ENCODE peak calls at places on chromosomes 3 and 15, in nine cellular contexts. R, T, N, X, L, G, E, K and Y are unnamed samples.

GRCh38 chr3:24495334-24495994 is 814 bp upstream of the THRB start:
- ATAC-seq in R (peak), T (peak), N (no peak), X (peak), L (peak), G (peak), E (peak), K (peak), Y (peak)

GRCh38 chr3:48038971-48039481 is 22.8 kb upstream of the MAP4 start:
- ATAC-seq in R (peak), T (no peak), N (no peak), X (peak), L (peak), G (no peak), E (peak), K (peak), Y (no peak)

GRCh38 chr3:62605413-62606068 is 232.2 kb upstream of the FEZF2 start:
- ATAC-seq in R (no peak), T (no peak), N (no peak), X (no peak), L (no peak), G (no peak), E (no peak), K (no peak), Y (no peak)

GRCh38 chr15:77044228-77045042 is 26.5 kb downstream of the TSPAN3 start:
- ATAC-seq in R (peak), T (peak), N (no peak), X (peak), L (no peak), G (no peak), E (no peak), K (peak), Y (peak)

GRCh38 chr3:177802151-177802900 is 605.0 kb upstream of the TBL1XR1 start:
- ATAC-seq in R (peak), T (no peak), N (no peak), X (no peak), L (no peak), G (peak), E (no peak), K (peak), Y (no peak)

GRCh38 chr3:13461169-13462124 is 18.7 kb upstream of the HDAC11 start:
- ATAC-seq in R (peak), T (peak), N (peak), X (peak), L (peak), G (peak), E (peak), K (peak), Y (no peak)

GRCh38 chr3:186938716-186939115 is 8.4 kb downstream of the ST6GAL1 start:
- ATAC-seq in R (peak), T (peak), N (no peak), X (peak), L (no peak), G (no peak), E (no peak), K (peak), Y (no peak)

GRCh38 chr15:83762367-83762766 is 108.4 kb downstream of the ADAMTSL3 start:
- ATAC-seq in R (no peak), T (no peak), N (no peak), X (no peak), L (peak), G (no peak), E (no peak), K (no peak), Y (no peak)

GRCh38 chr3:172739462-172739861 is 11.1 kb upstream of the ECT2 start:
- ATAC-seq in R (no peak), T (no peak), N (no peak), X (no peak), L (no peak), G (no peak), E (no peak), K (no peak), Y (no peak)

GRCh38 chr15:89812126-89812846 is 2.4 kb downstream of the ANPEP start:
- ATAC-seq in R (peak), T (peak), N (no peak), X (peak), L (peak), G (peak), E (peak), K (peak), Y (peak)

GRCh38 chr3:15428539-15428938 is 1.1 kb downstream of the EAF1 start:
- ATAC-seq in R (peak), T (no peak), N (peak), X (peak), L (peak), G (peak), E (no peak), K (no peak), Y (peak)

GRCh38 chr3:192487032-192487431 is 240.3 kb downstream of the FGF12 start:
- ATAC-seq in R (no peak), T (no peak), N (no peak), X (peak), L (no peak), G (no peak), E (no peak), K (peak), Y (no peak)

GRCh38 chr3:170734043-170734736 is 135.8 kb downstream of the RPL22L1 start:
- ATAC-seq in R (no peak), T (no peak), N (no peak), X (no peak), L (no peak), G (no peak), E (no peak), K (peak), Y (no peak)

GRCh38 chr3:23249961-23250360 is 46.8 kb downstream of the UBE2E2 start:
- ATAC-seq in R (no peak), T (no peak), N (no peak), X (no peak), L (no peak), G (no peak), E (no peak), K (no peak), Y (no peak)

GRCh38 chr15:62795171-62795570 is 247.4 kb upstream of the TPM1 start:
- ATAC-seq in R (no peak), T (no peak), N (no peak), X (no peak), L (no peak), G (no peak), E (no peak), K (no peak), Y (no peak)

GRCh38 chr15:57743424-57743823 is 36.9 kb downstream of the POLR2M start:
- ATAC-seq in R (peak), T (no peak), N (no peak), X (no peak), L (peak), G (no peak), E (peak), K (no peak), Y (no peak)

GRCh38 chr3:188212308-188212969 is 58.5 kb downstream of the LPP start:
- ATAC-seq in R (peak), T (no peak), N (no peak), X (no peak), L (peak), G (peak), E (no peak), K (no peak), Y (peak)

GRCh38 chr3:25603703-25604102 is 61.0 kb downstream of the TOP2B start:
- ATAC-seq in R (peak), T (peak), N (no peak), X (peak), L (peak), G (peak), E (no peak), K (peak), Y (peak)

GRCh38 chr3:134419214-134419965 is 45.1 kb upstream of the AMOTL2 start:
- ATAC-seq in R (peak), T (no peak), N (no peak), X (peak), L (no peak), G (peak), E (peak), K (no peak), Y (no peak)

GRCh38 chr3:138381413-138381901 is 33.1 kb downstream of the MRAS start:
- ATAC-seq in R (peak), T (peak), N (no peak), X (no peak), L (no peak), G (peak), E (no peak), K (peak), Y (peak)

GRCh38 chr3:23928525-23928924 is 11.6 kb downstream of the RPL15 start:
- ATAC-seq in R (peak), T (no peak), N (no peak), X (peak), L (peak), G (peak), E (no peak), K (no peak), Y (no peak)

GRCh38 chr3:31692714-31693113 is 160.0 kb downstream of the STT3B start:
- ATAC-seq in R (no peak), T (no peak), N (no peak), X (no peak), L (no peak), G (no peak), E (no peak), K (peak), Y (no peak)

GRCh38 chr3:195855471-195856409 is 44.0 kb upstream of the MUC4 start:
- ATAC-seq in R (no peak), T (no peak), N (no peak), X (no peak), L (no peak), G (no peak), E (no peak), K (no peak), Y (no peak)

GRCh38 chr3:182936239-182936946 is 43.9 kb downstream of the DCUN1D1 start:
- ATAC-seq in R (no peak), T (peak), N (no peak), X (no peak), L (no peak), G (no peak), E (peak), K (no peak), Y (no peak)

GRCh38 chr3:183498634-183499033 is 56.9 kb downstream of the KLHL6 start:
- ATAC-seq in R (no peak), T (no peak), N (no peak), X (no peak), L (no peak), G (no peak), E (no peak), K (no peak), Y (no peak)

GRCh38 chr3:129665024-129665768 is 58.7 kb upstream of the PLXND1 start:
- ATAC-seq in R (no peak), T (peak), N (no peak), X (no peak), L (peak), G (no peak), E (peak), K (peak), Y (no peak)

GRCh38 chr3:168885028-168885427 is 778.5 kb downstream of the MECOM start:
- ATAC-seq in R (no peak), T (no peak), N (no peak), X (no peak), L (peak), G (no peak), E (no peak), K (no peak), Y (no peak)

GRCh38 chr15:39310633-39311032 is 270.2 kb upstream of the THBS1 start:
- ATAC-seq in R (no peak), T (no peak), N (no peak), X (no peak), L (no peak), G (no peak), E (no peak), K (no peak), Y (no peak)

GRCh38 chr3:138578141-138578540 is 15.9 kb downstream of the CEP70 start:
- ATAC-seq in R (peak), T (no peak), N (no peak), X (no peak), L (no peak), G (no peak), E (no peak), K (no peak), Y (no peak)

GRCh38 chr3:194548346-194549321 is 61.8 kb upstream of the ATP13A3 start:
- ATAC-seq in R (no peak), T (peak), N (no peak), X (no peak), L (no peak), G (no peak), E (peak), K (peak), Y (no peak)

GRCh38 chr3:23819599-23820360 is 14.0 kb downstream of the UBE2E1 start:
- ATAC-seq in R (no peak), T (peak), N (no peak), X (no peak), L (no peak), G (peak), E (no peak), K (no peak), Y (no peak)

GRCh38 chr3:99881121-99881524 is 63.5 kb downstream of the CMSS1 start:
- ATAC-seq in R (peak), T (peak), N (no peak), X (peak), L (no peak), G (peak), E (no peak), K (peak), Y (peak)

GRCh38 chr3:65641041-65641440 is 397.7 kb downstream of the MAGI1 start:
- ATAC-seq in R (no peak), T (no peak), N (no peak), X (no peak), L (no peak), G (no peak), E (no peak), K (no peak), Y (no peak)

GRCh38 chr3:134605506-134605905 is 45.3 kb downstream of the KY start:
- ATAC-seq in R (no peak), T (no peak), N (no peak), X (no peak), L (no peak), G (no peak), E (no peak), K (no peak), Y (no peak)

GRCh38 chr3:20055020-20055775 is 15.0 kb downstream of the KAT2B start:
- ATAC-seq in R (no peak), T (no peak), N (no peak), X (no peak), L (peak), G (peak), E (peak), K (no peak), Y (no peak)

GRCh38 chr15:49242820-49243219 is 72.8 kb downstream of the GALK2 start:
- ATAC-seq in R (peak), T (no peak), N (no peak), X (no peak), L (no peak), G (no peak), E (no peak), K (no peak), Y (no peak)

GRCh38 chr3:39404943-39405686 is 1.4 kb upstream of the RPSA start:
- ATAC-seq in R (no peak), T (no peak), N (no peak), X (no peak), L (no peak), G (no peak), E (no peak), K (no peak), Y (no peak)
- H3K4me3 ChIP-seq in R (no peak), T (no peak), N (no peak), X (no peak), L (no peak), G (no peak), E (no peak), K (no peak), Y (no peak)

GRCh38 chr3:18507333-18507732 is 82.2 kb upstream of the SATB1 start:
- ATAC-seq in R (no peak), T (no peak), N (no peak), X (no peak), L (no peak), G (no peak), E (no peak), K (no peak), Y (no peak)
- H3K4me3 ChIP-seq in R (no peak), T (no peak), N (no peak), X (no peak), L (no peak), G (no peak), E (no peak), K (no peak), Y (no peak)

GRCh38 chr3:12158387-12159226 is at the start of gene TIMP4:
- ATAC-seq in R (peak), T (peak), N (no peak), X (peak), L (peak), G (peak), E (no peak), K (peak), Y (peak)
- H3K4me3 ChIP-seq in R (peak), T (peak), N (no peak), X (peak), L (peak), G (peak), E (no peak), K (peak), Y (peak)

GRCh38 chr3:148697311-148698189 is at the start of gene AGTR1:
- ATAC-seq in R (peak), T (peak), N (no peak), X (peak), L (peak), G (peak), E (peak), K (peak), Y (peak)
- H3K4me3 ChIP-seq in R (peak), T (peak), N (no peak), X (peak), L (peak), G (peak), E (peak), K (peak), Y (peak)

GRCh38 chr3:101840066-101840465 is 9.2 kb upstream of the NFKBIZ start:
- ATAC-seq in R (no peak), T (no peak), N (no peak), X (no peak), L (no peak), G (no peak), E (no peak), K (no peak), Y (no peak)

GRCh38 chr3:101833446-101833974 is 15.8 kb upstream of the NFKBIZ start:
- ATAC-seq in R (no peak), T (no peak), N (no peak), X (peak), L (no peak), G (no peak), E (no peak), K (no peak), Y (no peak)

GRCh38 chr3:101836907-101837598 is 12.3 kb upstream of the NFKBIZ start:
- ATAC-seq in R (peak), T (no peak), N (no peak), X (peak), L (no peak), G (peak), E (no peak), K (no peak), Y (peak)

GRCh38 chr3:101835676-101836075 is 13.6 kb upstream of the NFKBIZ start:
- ATAC-seq in R (no peak), T (no peak), N (no peak), X (no peak), L (no peak), G (no peak), E (no peak), K (no peak), Y (no peak)

DNA sequence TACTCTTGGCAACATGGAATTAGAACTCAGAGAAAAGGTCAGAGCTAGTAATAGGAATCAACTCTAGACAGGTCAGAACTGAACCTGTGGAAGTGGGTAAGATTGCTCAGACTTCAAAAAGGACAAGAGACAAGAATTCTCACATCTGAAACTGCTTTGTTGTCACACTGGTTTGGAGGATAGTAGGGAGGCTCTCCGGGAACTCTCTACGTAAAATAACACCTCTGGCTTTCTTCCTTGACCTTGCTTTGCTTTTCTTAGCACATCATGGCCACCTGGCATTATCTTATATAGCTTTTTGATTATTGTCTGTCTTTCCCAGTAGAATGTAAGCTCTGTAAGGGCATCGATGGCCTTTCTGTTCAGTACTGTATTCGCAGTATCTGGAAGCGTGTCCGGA is 13.2 kb upstream of the NFKBIZ start:
- ATAC-seq in R (no peak), T (no peak), N (no peak), X (no peak), L (no peak), G (no peak), E (peak), K (no peak), Y (no peak)
- H3K4me3 ChIP-seq in R (no peak), T (no peak), N (no peak), X (no peak), L (no peak), G (no peak), E (no peak), K (no peak), Y (no peak)

DNA sequence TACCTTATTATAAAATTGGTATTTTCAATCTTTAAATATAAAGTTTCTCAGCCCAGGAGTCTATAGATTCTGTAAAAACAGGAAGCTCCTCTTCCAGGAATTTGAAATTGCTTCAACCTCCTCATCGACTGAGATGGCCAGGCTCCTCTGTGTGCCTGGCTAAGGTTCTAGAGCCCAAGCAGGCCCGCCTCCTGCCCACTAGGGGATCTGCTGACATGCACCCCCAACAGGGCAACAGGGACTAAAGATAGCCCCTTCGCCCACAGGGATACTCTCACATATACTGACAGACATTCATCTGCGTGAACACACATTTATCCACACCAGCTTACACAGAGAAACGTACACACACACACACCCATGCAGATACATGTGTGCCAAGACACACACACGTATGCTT is 183.1 kb upstream of the TLE3 start:
- ATAC-seq in R (no peak), T (no peak), N (no peak), X (no peak), L (no peak), G (no peak), E (no peak), K (no peak), Y (no peak)
- H3K4me3 ChIP-seq in R (no peak), T (no peak), N (no peak), X (no peak), L (no peak), G (no peak), E (no peak), K (no peak), Y (no peak)

DNA sequence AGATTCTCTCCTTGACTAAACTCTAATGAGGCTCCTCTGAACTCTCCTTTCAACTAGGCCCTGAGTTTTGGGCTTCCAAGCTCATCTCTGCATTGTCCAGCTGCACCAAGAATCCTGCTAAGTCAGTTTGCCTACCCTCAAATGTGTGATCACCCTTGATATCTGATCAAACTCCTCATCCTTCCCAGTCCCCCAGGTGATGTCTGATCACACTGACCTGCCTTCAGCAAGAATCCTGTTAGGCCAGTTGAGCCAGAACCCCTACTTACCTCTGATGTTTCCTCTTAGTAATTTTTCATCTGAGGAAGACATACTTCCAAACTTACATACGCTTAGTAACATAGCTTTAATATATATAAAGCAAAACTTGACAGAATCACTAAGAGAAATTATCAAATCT is 28.8 kb downstream of the SUMF1 start:
- ATAC-seq in R (no peak), T (no peak), N (no peak), X (no peak), L (no peak), G (no peak), E (no peak), K (no peak), Y (no peak)
- H3K4me3 ChIP-seq in R (no peak), T (no peak), N (no peak), X (no peak), L (no peak), G (no peak), E (no peak), K (no peak), Y (no peak)